ENCODE peak calls at places on chromosomes 7 and 10, in six cellular contexts. B, H, L, R, S and F are unnamed samples.

GRCh38 chr10:16545126-16545736 is 23.6 kb upstream of the C1QL3 start:
- DNase-seq in B (peak), H (no peak), L (no peak), R (no peak), S (no peak), F (no peak)

GRCh38 chr7:91345449-91345848 is 81.2 kb downstream of the FZD1 start:
- DNase-seq in B (no peak), H (no peak), L (no peak), R (no peak), S (no peak), F (no peak)

GRCh38 chr7:34982371-34983019 is 54.8 kb downstream of the DPY19L1 start:
- DNase-seq in B (no peak), H (no peak), L (no peak), R (no peak), S (no peak), F (no peak)

GRCh38 chr7:114086491-114086905 is 167.7 kb upstream of the PPP1R3A start:
- DNase-seq in B (no peak), H (no peak), L (no peak), R (peak), S (peak), F (no peak)

GRCh38 chr7:81260152-81260551 is 341.3 kb upstream of the SEMA3C start:
- DNase-seq in B (peak), H (no peak), L (no peak), R (no peak), S (no peak), F (no peak)

GRCh38 chr7:15720849-15721471 is 34.5 kb upstream of the MEOX2 start:
- DNase-seq in B (peak), H (peak), L (no peak), R (peak), S (peak), F (no peak)

GRCh38 chr7:148489678-148490077 is 100.9 kb upstream of the C7orf33 start:
- DNase-seq in B (no peak), H (no peak), L (no peak), R (no peak), S (no peak), F (no peak)

GRCh38 chr10:125129076-125129458 is 31.3 kb downstream of the CTBP2 start:
- DNase-seq in B (no peak), H (no peak), L (no peak), R (no peak), S (no peak), F (no peak)

GRCh38 chr7:123682690-123683089 is 27.0 kb downstream of the LMOD2 start:
- DNase-seq in B (peak), H (peak), L (no peak), R (no peak), S (no peak), F (peak)